ENCODE peak calls at places on chromosomes 3 and 15, in five cellular contexts. X, W, K, Y and V are unnamed samples.

GRCh38 chr3:19970289-19970688 is 23.4 kb downstream of the RAB5A start:
- DNase-seq in X (peak; percentile 38), K (no peak), Y (no peak), W (no peak), V (no peak)

GRCh38 chr15:69824075-69824876 is 273.4 kb downstream of the TLE3 start:
- DNase-seq in Y (no peak), W (no peak), X (no peak), K (no peak), V (no peak)

GRCh38 chr3:33717616-33717865 is 513 bp downstream of the CLASP2 start:
- DNase-seq in W (no peak), K (no peak), Y (peak; percentile 81), X (peak; percentile 73), V (peak; percentile 57)

GRCh38 chr3:38001456-38002081 is 11.0 kb downstream of the VILL start:
- DNase-seq in W (peak; percentile 61), X (no peak), Y (peak; percentile 42), K (no peak), V (no peak)

GRCh38 chr3:45541326-45542321 is 52.9 kb upstream of the LIMD1 start:
- DNase-seq in K (peak; percentile 70), W (no peak), X (no peak), Y (no peak), V (no peak)

GRCh38 chr3:136255672-136256406 is 5.7 kb downstream of the PCCB start:
- DNase-seq in K (no peak), Y (no peak), X (no peak), W (no peak), V (no peak)

GRCh38 chr3:89114841-89115223 is 7.4 kb downstream of the EPHA3 start:
- DNase-seq in Y (no peak), X (no peak), K (no peak), W (no peak), V (no peak)

GRCh38 chr3:16463119-16463518 is 50.4 kb downstream of the RFTN1 start:
- DNase-seq in K (no peak), Y (no peak), X (no peak), W (no peak), V (no peak)

GRCh38 chr15:76309561-76310330 is 1.5 kb downstream of the ETFA start:
- DNase-seq in K (no peak), X (peak; percentile 46), Y (no peak), W (peak; percentile 26), V (peak; percentile 25)

GRCh38 chr3:85172001-85172400 is 213.2 kb downstream of the CADM2 start:
- DNase-seq in X (no peak), W (no peak), Y (no peak), K (no peak), V (no peak)

GRCh38 chr15:64134322-64134829 is 17.2 kb upstream of the SNX22 start:
- DNase-seq in K (peak; percentile 85), W (no peak), Y (peak; percentile 62), X (peak; percentile 78), V (peak; percentile 42)

GRCh38 chr3:63089007-63089406 is 189.1 kb upstream of the SYNPR start:
- DNase-seq in Y (no peak), K (no peak), X (no peak), W (no peak), V (no peak)

GRCh38 chr15:37900286-37901221 is 33.9 kb upstream of the TMCO5A start:
- DNase-seq in K (no peak), W (no peak), Y (no peak), X (peak; percentile 76), V (peak; percentile 23)

GRCh38 chr15:79970921-79971434 is at the start of gene BCL2A1:
- DNase-seq in Y (no peak), W (no peak), X (peak; percentile 83), K (no peak), V (peak; percentile 88)
- H3K4me3 ChIP-seq in Y (no peak within 1 kb of the TSS), W (no peak within 1 kb of the TSS), X (no peak within 1 kb of the TSS), K (no peak within 1 kb of the TSS), V (peak within 1 kb of the TSS; percentile 41)

DNA sequence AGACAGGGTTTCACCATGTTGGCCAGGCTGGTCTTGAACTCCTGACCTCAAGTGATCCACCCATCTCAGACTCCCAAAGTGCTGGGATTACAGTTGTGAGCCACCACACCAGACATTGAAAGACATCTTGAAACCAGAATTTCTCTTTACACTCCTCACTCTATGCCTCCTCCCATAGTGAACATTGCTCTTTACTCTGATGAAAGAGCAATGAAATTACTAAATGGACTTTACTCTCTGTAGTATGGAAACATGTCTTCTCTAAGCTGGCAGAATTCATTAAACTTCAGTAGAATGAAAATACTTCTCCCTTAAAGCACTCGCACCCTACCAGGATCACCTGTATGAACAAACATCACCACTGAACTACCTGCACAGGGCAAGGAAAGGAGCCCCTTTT is 27.8 kb upstream of the TFG start:
- DNase-seq in Y (no peak), W (no peak), X (no peak), K (no peak), V (no peak)
- H3K4me3 ChIP-seq in Y (no peak overlapping the region), W (no peak overlapping the region), X (no peak overlapping the region), K (no peak overlapping the region), V (no peak overlapping the region)

GRCh38 chr3:129106320-129106719 is 15.3 kb downstream of the RAB43 start:
- DNase-seq in Y (peak; percentile 38), W (peak; percentile 52), X (no peak), K (no peak), V (peak; percentile 16)
- H3K4me3 ChIP-seq in Y (no peak overlapping the region), W (no peak overlapping the region), X (no peak overlapping the region), K (no peak overlapping the region), V (no peak overlapping the region)

GRCh38 chr3:171874251-171874679 is 31.1 kb downstream of the TMEM212 start:
- DNase-seq in K (no peak), Y (peak; percentile 48), X (peak; percentile 93), W (peak; percentile 78), V (peak; percentile 97)
- H3K4me3 ChIP-seq in K (no peak overlapping the region), Y (no peak overlapping the region), X (no peak overlapping the region), W (no peak overlapping the region), V (no peak overlapping the region)